ENCODE peak calls at places on chromosomes 13 and 19, in nine cellular contexts. K, N, V, Q, D, R, O, S and W are unnamed samples.

GRCh38 chr13:61546413-61546812 is 130.8 kb upstream of the PCDH20 start:
- DNase-seq in K (no peak), N (no peak), V (no peak), Q (no peak), D (no peak), R (no peak), O (no peak), S (no peak), W (no peak)

GRCh38 chr13:44313674-44314073 is 60.0 kb upstream of the SERP2 start:
- DNase-seq in K (no peak), N (no peak), V (no peak), Q (no peak), D (no peak), R (no peak), O (no peak), S (no peak), W (no peak)

GRCh38 chr19:4493929-4494690 is 22.0 kb downstream of the HDGFL2 start:
- DNase-seq in K (no peak), N (no peak), V (no peak), Q (no peak), D (peak), R (no peak), O (no peak), S (no peak), W (no peak)

GRCh38 chr13:29369060-29369743 is 226.3 kb downstream of the SLC7A1 start:
- DNase-seq in K (no peak), N (peak), V (peak), Q (no peak), D (no peak), R (no peak), O (no peak), S (no peak), W (no peak)

GRCh38 chr13:21897140-21897539 is 226.3 kb downstream of the FGF9 start:
- DNase-seq in K (no peak), N (no peak), V (no peak), Q (no peak), D (no peak), R (no peak), O (no peak), S (no peak), W (no peak)

GRCh38 chr19:6292006-6292405 is 12.2 kb upstream of the MLLT1 start:
- DNase-seq in K (no peak), N (no peak), V (no peak), Q (no peak), D (no peak), R (no peak), O (no peak), S (no peak), W (peak)

GRCh38 chr19:17296976-17297375 is 6.2 kb downstream of the ABHD8 start:
- DNase-seq in K (no peak), N (no peak), V (no peak), Q (no peak), D (no peak), R (no peak), O (no peak), S (no peak), W (no peak)

GRCh38 chr19:4083677-4084546 is 17.2 kb upstream of the ZBTB7A start:
- DNase-seq in K (no peak), N (no peak), V (no peak), Q (no peak), D (no peak), R (no peak), O (no peak), S (peak), W (peak)

GRCh38 chr19:31099470-31100190 is 249.6 kb downstream of the TSHZ3 start:
- DNase-seq in K (no peak), N (no peak), V (no peak), Q (no peak), D (no peak), R (no peak), O (no peak), S (no peak), W (no peak)

GRCh38 chr13:112722433-112723250 is 32.8 kb downstream of the ATP11A start:
- DNase-seq in K (no peak), N (peak), V (no peak), Q (no peak), D (no peak), R (no peak), O (no peak), S (peak), W (peak)

GRCh38 chr19:7748171-7748570 is 837 bp upstream of the CD209 start:
- DNase-seq in K (no peak), N (no peak), V (no peak), Q (no peak), D (no peak), R (no peak), O (no peak), S (no peak), W (no peak)

GRCh38 chr19:41876847-41877489 is at the start of gene CD79A:
- DNase-seq in K (no peak), N (no peak), V (no peak), Q (no peak), D (no peak), R (no peak), O (no peak), S (peak), W (peak)

GRCh38 chr19:48991823-48992570 is 1.1 kb downstream of the GYS1 start:
- DNase-seq in K (no peak), N (peak), V (no peak), Q (no peak), D (no peak), R (peak), O (peak), S (peak), W (no peak)

GRCh38 chr13:98977568-98978270 is at the start of gene DOCK9:
- DNase-seq in K (no peak), N (peak), V (peak), Q (peak), D (peak), R (peak), O (peak), S (no peak), W (peak)

GRCh38 chr13:21297452-21297851 is 121.0 kb downstream of the MRPL57 start:
- DNase-seq in K (no peak), N (peak), V (no peak), Q (no peak), D (no peak), R (no peak), O (no peak), S (no peak), W (no peak)

GRCh38 chr19:40341601-40342482 is 6.4 kb downstream of the C19orf47 start:
- DNase-seq in K (no peak), N (no peak), V (no peak), Q (no peak), D (no peak), R (peak), O (no peak), S (peak), W (no peak)

GRCh38 chr13:51532736-51533197 is 51.5 kb upstream of the WDFY2 start:
- DNase-seq in K (no peak), N (no peak), V (no peak), Q (no peak), D (no peak), R (no peak), O (no peak), S (no peak), W (no peak)

GRCh38 chr13:21043898-21044297 is 17.5 kb downstream of the LATS2 start:
- DNase-seq in K (no peak), N (no peak), V (no peak), Q (no peak), D (no peak), R (no peak), O (no peak), S (no peak), W (no peak)

GRCh38 chr13:43227721-43228120 is 204.3 kb downstream of the DNAJC15 start:
- DNase-seq in K (no peak), N (no peak), V (no peak), Q (no peak), D (no peak), R (no peak), O (no peak), S (no peak), W (no peak)

GRCh38 chr19:3881272-3882040 is 971 bp downstream of the ATCAY start:
- DNase-seq in K (no peak), N (peak), V (no peak), Q (peak), D (no peak), R (no peak), O (no peak), S (no peak), W (no peak)

GRCh38 chr13:50911051-50911690 is 1.6 kb downstream of the RNASEH2B start:
- DNase-seq in K (no peak), N (no peak), V (no peak), Q (no peak), D (no peak), R (no peak), O (no peak), S (no peak), W (no peak)

GRCh38 chr19:47520839-47521238 is 6.0 kb upstream of the NAPA start:
- DNase-seq in K (no peak), N (no peak), V (no peak), Q (no peak), D (no peak), R (no peak), O (no peak), S (no peak), W (no peak)

GRCh38 chr13:106038752-106039151 is 496.7 kb downstream of the EFNB2 start:
- DNase-seq in K (no peak), N (no peak), V (no peak), Q (no peak), D (no peak), R (no peak), O (no peak), S (no peak), W (no peak)

GRCh38 chr19:11203194-11204075 is 6.1 kb upstream of the KANK2 start:
- DNase-seq in K (no peak), N (peak), V (peak), Q (peak), D (peak), R (peak), O (peak), S (no peak), W (peak)

GRCh38 chr13:105442941-105443340 is 1092.5 kb downstream of the EFNB2 start:
- DNase-seq in K (no peak), N (no peak), V (no peak), Q (no peak), D (no peak), R (no peak), O (peak), S (no peak), W (no peak)

GRCh38 chr19:47110521-47111080 is 3.0 kb downstream of the ZC3H4 start:
- DNase-seq in K (no peak), N (no peak), V (no peak), Q (no peak), D (no peak), R (no peak), O (no peak), S (peak), W (no peak)

GRCh38 chr13:32253911-32254399 is 61.2 kb downstream of the ZAR1L start:
- DNase-seq in K (no peak), N (no peak), V (no peak), Q (no peak), D (no peak), R (no peak), O (peak), S (no peak), W (no peak)

GRCh38 chr13:44523176-44524017 is 52.7 kb downstream of the TSC22D1 start:
- DNase-seq in K (no peak), N (no peak), V (no peak), Q (no peak), D (no peak), R (no peak), O (no peak), S (no peak), W (no peak)

GRCh38 chr19:34837262-34837661 is 64.2 kb upstream of the ZNF599 start:
- DNase-seq in K (no peak), N (no peak), V (no peak), Q (no peak), D (no peak), R (peak), O (no peak), S (peak), W (no peak)

GRCh38 chr19:52535831-52536800 is 8.6 kb downstream of the ZNF808 start:
- DNase-seq in K (peak), N (peak), V (peak), Q (peak), D (peak), R (peak), O (peak), S (peak), W (peak)
- TF ChIP-seq CTCF in K (peak), N (peak), V (no peak), Q (no peak), D (no peak), R (no peak), O (no peak), S (peak), W (no peak)

GRCh38 chr19:18866800-18867123 is 29.2 kb downstream of the CERS1 start:
- DNase-seq in K (no peak), N (no peak), V (no peak), Q (no peak), D (no peak), R (no peak), O (no peak), S (no peak), W (no peak)
- TF ChIP-seq CTCF in K (peak), N (no peak), V (peak), Q (no peak), D (no peak), R (no peak), O (peak), S (no peak), W (no peak)

DNA sequence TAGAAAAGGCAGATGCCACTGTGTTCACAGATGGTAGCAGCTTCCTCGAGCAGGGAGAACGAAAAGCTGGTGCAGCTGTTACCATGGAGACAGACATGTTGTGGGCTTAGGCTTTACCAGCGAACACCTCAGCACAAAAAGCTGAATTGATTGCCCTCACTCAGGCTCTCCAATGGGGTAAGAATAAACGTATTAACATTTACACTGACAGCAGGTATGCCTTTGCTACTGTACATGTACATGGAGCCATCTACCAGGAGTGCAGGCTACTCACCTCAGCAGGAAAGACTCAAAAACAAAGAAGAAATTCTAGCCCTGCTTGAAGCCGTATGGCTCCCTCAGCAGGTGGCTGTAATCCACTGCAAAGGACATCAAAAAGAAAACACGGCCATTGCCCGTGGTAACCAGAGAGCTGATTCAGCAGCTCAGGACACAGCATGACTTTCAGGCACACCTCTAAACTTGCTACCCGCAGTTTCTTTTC is 197.7 kb downstream of the ZNF737 start:
- DNase-seq in K (no peak), N (peak), V (peak), Q (peak), D (no peak), R (no peak), O (no peak), S (no peak), W (no peak)
- TF ChIP-seq CTCF in K (peak), N (peak), V (no peak), Q (no peak), D (no peak), R (no peak), O (no peak), S (no peak), W (peak)

GRCh38 chr13:41428155-41428554 is 29.2 kb upstream of the RGCC start:
- DNase-seq in K (no peak), N (peak), V (peak), Q (peak), D (no peak), R (peak), O (no peak), S (peak), W (no peak)
- TF ChIP-seq CTCF in K (no peak), N (peak), V (peak), Q (peak), D (no peak), R (no peak), O (peak), S (no peak), W (no peak)

GRCh38 chr19:50706387-50706786 is 13.2 kb downstream of the SHANK1 start:
- DNase-seq in K (no peak), N (no peak), V (no peak), Q (no peak), D (no peak), R (no peak), O (no peak), S (no peak), W (no peak)

GRCh38 chr19:50702870-50703829 is 16.5 kb downstream of the SHANK1 start:
- DNase-seq in K (no peak), N (peak), V (no peak), Q (no peak), D (no peak), R (no peak), O (no peak), S (peak), W (peak)

GRCh38 chr19:50705422-50706019 is 14.1 kb downstream of the SHANK1 start:
- DNase-seq in K (no peak), N (peak), V (peak), Q (peak), D (no peak), R (no peak), O (no peak), S (no peak), W (no peak)

GRCh38 chr19:50702158-50702869 is 17.3 kb downstream of the SHANK1 start:
- DNase-seq in K (no peak), N (no peak), V (no peak), Q (no peak), D (no peak), R (no peak), O (no peak), S (no peak), W (no peak)

GRCh38 chr19:50703915-50704548 is 15.6 kb downstream of the SHANK1 start:
- DNase-seq in K (no peak), N (peak), V (no peak), Q (no peak), D (no peak), R (no peak), O (no peak), S (no peak), W (no peak)
- TF ChIP-seq CTCF in K (peak), N (peak), V (peak), Q (no peak), D (no peak), R (no peak), O (no peak), S (no peak), W (no peak)

DNA sequence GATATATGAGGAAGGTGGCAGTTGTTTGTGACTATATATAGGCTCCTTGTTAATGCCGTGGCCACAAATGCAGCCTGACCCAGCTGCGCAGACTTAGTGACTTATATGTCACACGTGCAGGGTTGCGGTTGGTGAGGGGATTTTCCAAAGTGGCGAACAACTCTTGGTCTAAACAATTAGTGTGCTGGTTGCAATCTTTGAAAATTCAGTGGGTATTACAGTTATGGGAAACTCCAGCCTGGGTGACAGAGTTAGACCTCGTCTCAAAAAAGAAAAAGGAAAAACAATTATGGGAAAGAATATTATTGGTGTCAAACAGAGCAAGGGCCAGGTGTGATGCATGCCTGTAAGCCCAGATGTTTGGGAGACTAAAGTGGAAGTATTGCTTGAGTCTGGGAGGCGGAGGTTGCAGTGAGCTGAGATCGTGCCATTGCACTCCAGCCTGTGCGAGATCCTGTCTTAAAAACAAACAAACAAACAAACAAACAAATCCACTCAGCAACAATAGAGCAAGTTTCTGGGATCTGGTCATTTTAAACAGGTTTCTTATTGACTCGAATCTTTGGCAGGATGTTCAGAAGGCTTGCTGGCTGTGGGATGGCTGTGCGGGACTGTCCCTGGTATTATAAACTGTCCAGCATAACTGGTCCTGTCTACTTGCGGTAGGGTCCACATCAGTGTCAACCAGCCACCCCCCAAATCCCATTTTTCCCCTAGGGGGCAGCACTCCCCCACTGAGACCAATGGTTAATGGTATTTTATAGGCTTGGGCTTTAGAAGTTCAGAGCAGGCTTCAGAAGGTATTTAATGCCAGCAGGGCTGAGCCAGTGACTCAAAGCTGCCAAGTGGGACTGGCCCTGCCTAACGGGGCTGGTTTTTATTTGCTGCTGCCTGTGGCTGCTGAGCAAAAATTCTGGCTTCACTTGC is 15.4 kb downstream of the RELB start:
- DNase-seq in K (no peak), N (peak), V (peak), Q (peak), D (peak), R (peak), O (peak), S (peak), W (no peak)
- TF ChIP-seq CTCF in K (peak), N (peak), V (peak), Q (peak), D (peak), R (peak), O (peak), S (peak), W (peak)

GRCh38 chr13:33262997-33263396 is 22.6 kb downstream of the STARD13 start:
- DNase-seq in K (no peak), N (no peak), V (no peak), Q (no peak), D (no peak), R (no peak), O (no peak), S (no peak), W (no peak)
- TF ChIP-seq CTCF in K (no peak), N (no peak), V (no peak), Q (no peak), D (no peak), R (no peak), O (no peak), S (no peak), W (no peak)

GRCh38 chr19:839146-839872 is 1.5 kb upstream of the PRTN3 start:
- DNase-seq in K (no peak), N (no peak), V (no peak), Q (no peak), D (no peak), R (no peak), O (no peak), S (no peak), W (no peak)

GRCh38 chr19:843836-844299 is 3.1 kb downstream of the PRTN3 start:
- DNase-seq in K (no peak), N (no peak), V (no peak), Q (no peak), D (no peak), R (peak), O (no peak), S (no peak), W (no peak)

GRCh38 chr19:843180-843835 is 2.5 kb downstream of the PRTN3 start:
- DNase-seq in K (peak), N (peak), V (peak), Q (peak), D (no peak), R (peak), O (no peak), S (peak), W (no peak)

GRCh38 chr19:844300-844971 is 3.6 kb downstream of the PRTN3 start:
- DNase-seq in K (no peak), N (no peak), V (no peak), Q (no peak), D (no peak), R (no peak), O (no peak), S (no peak), W (no peak)

DNA sequence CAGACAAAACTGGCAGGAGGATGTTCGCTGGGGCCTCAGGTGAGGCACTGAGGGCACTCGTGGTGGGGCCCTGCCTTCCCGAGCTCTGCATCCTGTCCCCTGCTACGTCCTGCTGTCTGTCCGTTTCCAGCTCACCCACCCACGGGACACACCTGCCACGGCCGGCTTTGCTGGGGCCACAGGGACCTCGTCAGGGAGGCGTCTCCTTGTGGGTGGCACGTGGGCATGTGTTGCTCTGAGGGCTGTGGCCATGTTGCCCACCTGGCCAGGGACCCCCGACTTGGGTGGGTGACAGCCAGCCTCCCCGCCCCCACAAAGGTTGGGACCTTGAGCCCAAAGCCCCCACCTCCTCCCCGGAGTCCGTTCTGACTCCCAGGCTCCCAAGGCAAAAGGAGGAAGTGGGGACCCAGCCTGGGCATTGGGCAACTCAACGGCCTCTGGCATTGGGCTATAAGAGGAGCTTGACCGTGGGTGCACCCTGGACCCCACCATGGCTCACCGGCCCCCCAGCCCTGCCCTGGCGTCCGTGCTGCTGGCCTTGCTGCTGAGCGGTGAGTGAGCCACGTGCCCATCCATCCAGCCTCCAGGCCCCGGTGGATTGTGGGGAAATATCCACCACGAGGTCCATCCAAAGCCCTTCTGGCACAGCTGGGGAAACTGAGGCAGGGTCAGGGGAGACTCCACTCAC is at the start of gene PRTN3:
- DNase-seq in K (no peak), N (no peak), V (no peak), Q (no peak), D (no peak), R (no peak), O (no peak), S (peak), W (no peak)
- TF ChIP-seq CTCF in K (no peak), N (no peak), V (no peak), Q (no peak), D (no peak), R (no peak), O (no peak), S (no peak), W (no peak)